ENCODE peak calls at places on chromosomes 6 and 20, in nine cellular contexts. D is MM.1S, E is Panc1, C is HL-60, R is endothelial cell, Y is right lobe of liver, N is bronchial epithelial cell, O is adrenal gland, I is heart right ventricle. F is an unnamed sample.

GRCh38 chr20:45821942-45822341 is 5.2 kb downstream of the TNNC2 start:
- DNase-seq in D (no peak), E (no peak), C (no peak), R (no peak), Y (no peak), N (no peak), O (no peak), I (no peak), F (no peak)

GRCh38 chr6:164151762-164152161 is 737.2 kb downstream of the QKI start:
- DNase-seq in D (no peak), E (no peak), C (no peak), R (no peak), Y (no peak), N (no peak), O (no peak), I (no peak), F (no peak)

GRCh38 chr6:112228480-112229332 is 25.7 kb downstream of the LAMA4 start:
- DNase-seq in D (no peak), E (no peak), C (no peak), R (no peak), Y (no peak), N (no peak), O (no peak), I (no peak), F (no peak)

GRCh38 chr6:44642870-44643522 is 255.5 kb downstream of the CDC5L start:
- DNase-seq in D (no peak), E (no peak), C (no peak), R (no peak), Y (no peak), N (peak), O (no peak), I (no peak), F (no peak)

GRCh38 chr20:21102691-21103311 is 3.4 kb downstream of the LINC00237 start:
- DNase-seq in D (no peak), E (no peak), C (peak), R (peak), Y (no peak), N (no peak), O (peak), I (peak), F (peak)

GRCh38 chr6:17705428-17705777 is 1.3 kb downstream of the NUP153 start:
- DNase-seq in D (peak), E (no peak), C (peak), R (peak), Y (peak), N (peak), O (peak), I (no peak), F (peak)

GRCh38 chr20:36002855-36003254 is 34.5 kb downstream of the CNBD2 start:
- DNase-seq in D (no peak), E (no peak), C (no peak), R (no peak), Y (no peak), N (no peak), O (no peak), I (no peak), F (no peak)

GRCh38 chr20:44572551-44573500 is 9.6 kb upstream of the PKIG start:
- DNase-seq in D (no peak), E (peak), C (no peak), R (no peak), Y (no peak), N (peak), O (peak), I (peak), F (no peak)

GRCh38 chr6:26270121-26270861 is 94.7 kb upstream of the BTN3A2 start:
- DNase-seq in D (peak), E (no peak), C (no peak), R (no peak), Y (no peak), N (peak), O (no peak), I (no peak), F (no peak)

GRCh38 chr6:76381612-76382011 is 309.1 kb upstream of the IMPG1 start:
- DNase-seq in D (no peak), E (no peak), C (no peak), R (no peak), Y (no peak), N (no peak), O (no peak), I (no peak), F (no peak)

GRCh38 chr20:19770375-19770774 is 12.3 kb downstream of the RIN2 start:
- DNase-seq in D (no peak), E (no peak), C (no peak), R (no peak), Y (no peak), N (no peak), O (no peak), I (no peak), F (no peak)

GRCh38 chr6:109332748-109333147 is 49.5 kb downstream of the CD164 start:
- DNase-seq in D (no peak), E (no peak), C (no peak), R (no peak), Y (peak), N (no peak), O (no peak), I (no peak), F (peak)

GRCh38 chr20:31715766-31716165 is 6.9 kb downstream of the BCL2L1 start:
- DNase-seq in D (no peak), E (no peak), C (no peak), R (no peak), Y (no peak), N (no peak), O (no peak), I (no peak), F (no peak)

GRCh38 chr6:147873826-147874225 is 365.3 kb downstream of the SAMD5 start:
- DNase-seq in D (no peak), E (no peak), C (no peak), R (no peak), Y (no peak), N (no peak), O (no peak), I (no peak), F (no peak)

GRCh38 chr6:93568169-93568568 is 148.8 kb upstream of the EPHA7 start:
- DNase-seq in D (no peak), E (no peak), C (no peak), R (no peak), Y (no peak), N (no peak), O (no peak), I (no peak), F (no peak)

GRCh38 chr6:137910843-137911456 is 43.9 kb downstream of the TNFAIP3 start:
- DNase-seq in D (no peak), E (no peak), C (no peak), R (no peak), Y (no peak), N (no peak), O (no peak), I (no peak), F (no peak)

GRCh38 chr6:68473433-68474210 is 161.5 kb upstream of the ADGRB3 start:
- DNase-seq in D (no peak), E (no peak), C (no peak), R (no peak), Y (no peak), N (no peak), O (no peak), I (no peak), F (no peak)

GRCh38 chr6:106097368-106098231 is 11.5 kb downstream of the PRDM1 start:
- DNase-seq in D (peak), E (no peak), C (peak), R (no peak), Y (no peak), N (peak), O (no peak), I (no peak), F (peak)

GRCh38 chr6:10429638-10430427 is 15.0 kb upstream of the TFAP2A start:
- DNase-seq in D (peak), E (no peak), C (peak), R (no peak), Y (no peak), N (peak), O (no peak), I (no peak), F (peak)
- TF ChIP-seq CTCF in D (peak), E (peak), C (peak), R (no peak), Y (peak), N (peak), O (peak), I (peak), F (peak)

GRCh38 chr20:944148-944547 is 28.0 kb upstream of the ANGPT4 start:
- DNase-seq in D (no peak), E (no peak), C (no peak), R (no peak), Y (peak), N (no peak), O (no peak), I (no peak), F (no peak)

GRCh38 chr20:945841-946240 is 29.7 kb upstream of the ANGPT4 start:
- DNase-seq in D (no peak), E (no peak), C (no peak), R (no peak), Y (peak), N (no peak), O (no peak), I (no peak), F (no peak)

GRCh38 chr20:944774-945410 is 28.8 kb upstream of the ANGPT4 start:
- DNase-seq in D (no peak), E (no peak), C (no peak), R (no peak), Y (peak), N (no peak), O (no peak), I (no peak), F (no peak)

GRCh38 chr20:949717-950116 is 33.6 kb upstream of the ANGPT4 start:
- DNase-seq in D (no peak), E (no peak), C (no peak), R (no peak), Y (peak), N (no peak), O (no peak), I (no peak), F (no peak)

GRCh38 chr20:946826-947225 is 30.7 kb upstream of the ANGPT4 start:
- DNase-seq in D (no peak), E (no peak), C (no peak), R (no peak), Y (peak), N (no peak), O (no peak), I (no peak), F (no peak)
- TF ChIP-seq CTCF in D (no peak), E (no peak), C (no peak), R (no peak), Y (no peak), N (no peak), O (no peak), I (no peak), F (no peak)

GRCh38 chr6:170480045-170480714 is 72.9 kb downstream of the PSMB1 start:
- DNase-seq in D (no peak), E (no peak), C (no peak), R (no peak), Y (no peak), N (no peak), O (peak), I (no peak), F (no peak)
- TF ChIP-seq CTCF in D (no peak), E (no peak), C (no peak), R (no peak), Y (no peak), N (no peak), O (peak), I (peak), F (no peak)

DNA sequence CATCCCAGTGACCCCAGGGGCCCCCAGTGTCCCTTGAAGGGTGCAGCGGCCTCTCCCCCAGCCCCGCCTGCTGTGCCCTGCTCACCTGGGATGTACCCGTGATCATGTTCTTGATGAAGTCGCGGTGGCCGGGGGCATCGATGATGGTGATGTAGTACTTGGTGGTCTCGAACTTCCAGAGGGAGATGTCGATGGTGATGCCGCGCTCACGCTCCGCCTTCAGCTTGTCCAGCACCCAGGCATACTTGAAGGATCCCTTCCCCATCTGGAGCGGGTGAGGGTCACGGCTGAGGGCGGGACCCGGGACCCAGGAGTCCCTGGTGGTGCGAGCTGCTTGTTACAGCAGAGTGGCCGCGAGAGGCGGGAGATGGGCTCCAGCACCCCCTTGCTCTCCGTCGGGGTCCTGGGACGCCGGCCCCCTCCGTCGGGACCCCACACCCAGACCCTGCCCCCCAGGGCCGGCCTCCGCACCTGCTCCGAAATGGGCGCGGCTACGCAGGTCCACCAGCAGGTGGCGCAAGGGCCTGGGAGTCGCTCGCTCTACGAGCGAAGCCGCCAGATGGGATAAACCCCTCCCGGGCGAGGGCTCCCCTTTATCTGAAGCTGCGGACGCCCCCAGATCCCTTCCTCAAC is 3.0 kb downstream of the EEF1A2 start:
- DNase-seq in D (peak), E (no peak), C (peak), R (peak), Y (peak), N (peak), O (peak), I (peak), F (peak)
- TF ChIP-seq CTCF in D (peak), E (peak), C (peak), R (peak), Y (peak), N (peak), O (peak), I (peak), F (peak)

GRCh38 chr6:3403244-3404154 is 53.4 kb downstream of the SLC22A23 start:
- DNase-seq in D (no peak), E (no peak), C (no peak), R (no peak), Y (peak), N (peak), O (no peak), I (no peak), F (no peak)

GRCh38 chr6:3405679-3406078 is 51.2 kb downstream of the SLC22A23 start:
- DNase-seq in D (no peak), E (no peak), C (no peak), R (no peak), Y (peak), N (peak), O (no peak), I (no peak), F (no peak)

GRCh38 chr6:3400162-3400561 is 56.7 kb downstream of the SLC22A23 start:
- DNase-seq in D (no peak), E (no peak), C (no peak), R (no peak), Y (no peak), N (no peak), O (no peak), I (no peak), F (no peak)

GRCh38 chr6:3405182-3405518 is 51.7 kb downstream of the SLC22A23 start:
- DNase-seq in D (no peak), E (no peak), C (no peak), R (no peak), Y (no peak), N (peak), O (no peak), I (no peak), F (no peak)

GRCh38 chr6:3402310-3403243 is 54.3 kb downstream of the SLC22A23 start:
- DNase-seq in D (no peak), E (no peak), C (no peak), R (no peak), Y (no peak), N (peak), O (no peak), I (no peak), F (no peak)
- TF ChIP-seq CTCF in D (no peak), E (no peak), C (no peak), R (no peak), Y (no peak), N (peak), O (no peak), I (no peak), F (no peak)

GRCh38 chr6:84762941-84763396 is 1.4 kb downstream of the TBX18 start:
- DNase-seq in D (no peak), E (no peak), C (no peak), R (peak), Y (no peak), N (no peak), O (no peak), I (peak), F (no peak)

GRCh38 chr6:84764332-84765049 is at the start of gene TBX18:
- DNase-seq in D (no peak), E (peak), C (peak), R (peak), Y (peak), N (peak), O (peak), I (peak), F (no peak)

GRCh38 chr6:84763397-84764331 is 734 bp downstream of the TBX18 start:
- DNase-seq in D (no peak), E (peak), C (peak), R (peak), Y (no peak), N (peak), O (peak), I (peak), F (no peak)

GRCh38 chr6:84766118-84766683 is 1.8 kb upstream of the TBX18 start:
- DNase-seq in D (no peak), E (no peak), C (no peak), R (no peak), Y (no peak), N (no peak), O (no peak), I (peak), F (no peak)

DNA sequence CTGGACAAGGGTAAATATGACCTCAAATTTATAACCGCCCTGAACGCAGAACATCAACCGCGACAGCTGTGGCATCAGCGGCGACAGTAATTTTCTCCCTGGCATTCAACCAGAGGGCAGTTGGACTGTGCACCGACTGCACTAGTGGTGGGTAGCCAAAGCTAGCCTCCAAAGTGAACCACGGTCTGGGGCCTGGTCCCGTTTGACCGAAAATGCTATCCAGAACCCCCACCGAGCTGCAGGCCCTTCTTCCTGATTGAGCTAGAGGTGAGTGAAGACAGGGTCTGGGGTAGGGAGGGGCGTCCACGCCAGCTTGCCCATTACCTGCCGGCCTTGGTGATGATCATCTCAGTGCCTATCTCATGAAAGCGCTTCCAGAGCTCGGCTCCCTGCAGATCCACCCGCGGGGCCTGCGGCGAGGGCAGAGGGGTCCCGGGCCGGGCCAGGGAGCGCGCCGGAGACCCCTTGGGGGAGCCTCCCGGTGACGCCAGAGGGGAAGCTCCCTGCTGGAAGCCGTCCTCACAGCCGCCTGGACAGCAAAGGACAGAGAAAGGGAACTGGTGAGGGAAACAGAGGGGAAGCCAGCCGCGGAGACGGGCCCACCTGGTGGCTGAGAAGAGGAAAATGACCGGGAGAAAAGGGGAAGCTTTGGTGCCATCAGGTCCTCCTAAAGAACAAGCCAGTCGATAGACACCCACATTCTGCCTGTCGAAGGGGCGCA is 2.0 kb downstream of the TBX18 start:
- DNase-seq in D (no peak), E (no peak), C (no peak), R (peak), Y (no peak), N (no peak), O (no peak), I (peak), F (peak)
- TF ChIP-seq CTCF in D (no peak), E (peak), C (no peak), R (no peak), Y (no peak), N (no peak), O (no peak), I (no peak), F (no peak)

F was measured in GM20000.